ENCODE peak calls at places on chromosomes 3 and 15, in ten cellular contexts. One of them, this sample, is unnamed.
A peak's percentile ranks its signal among the peaks of the same experiment; 100 is the strongest.

GRCh38 chr3:168862466-168862865 is 766.7 kb upstream of the GOLIM4 start:
- DNase-seq in AG09319: no peak
- DNase-seq in Caco-2: no peak
- DNase-seq in activated CD8-positive, alpha-beta T cell treated with anti-CD3 and anti-CD28 coated beads for 36 hours: no peak
- DNase-seq in neural crest cell: no peak
- DNase-seq in foreskin fibroblast: no peak
- DNase-seq in uterus: no peak
- DNase-seq in progenitor cell of endocrine pancreas: no peak
- DNase-seq in cardiac fibroblast: no peak
- DNase-seq in chondrocyte: no peak
- DNase-seq in this sample: no peak

GRCh38 chr3:101303089-101303731 is 17.2 kb downstream of the IMPG2 start:
- DNase-seq in cardiac fibroblast: peak; percentile 76
- DNase-seq in uterus: no peak
- DNase-seq in Caco-2: no peak
- DNase-seq in activated CD8-positive, alpha-beta T cell treated with anti-CD3 and anti-CD28 coated beads for 36 hours: no peak
- DNase-seq in chondrocyte: no peak
- DNase-seq in neural crest cell: no peak
- DNase-seq in progenitor cell of endocrine pancreas: no peak
- DNase-seq in foreskin fibroblast: peak; percentile 45
- DNase-seq in AG09319: no peak
- DNase-seq in this sample: no peak

GRCh38 chr3:144185291-144185690 is 213.7 kb downstream of the DIPK2A start:
- DNase-seq in activated CD8-positive, alpha-beta T cell treated with anti-CD3 and anti-CD28 coated beads for 36 hours: no peak
- DNase-seq in chondrocyte: no peak
- DNase-seq in cardiac fibroblast: peak; percentile 48
- DNase-seq in AG09319: no peak
- DNase-seq in neural crest cell: no peak
- DNase-seq in progenitor cell of endocrine pancreas: no peak
- DNase-seq in Caco-2: no peak
- DNase-seq in uterus: no peak
- DNase-seq in foreskin fibroblast: peak; percentile 76
- DNase-seq in this sample: no peak

GRCh38 chr3:61913657-61914056 is 352.3 kb downstream of the PTPRG start:
- DNase-seq in foreskin fibroblast: peak; percentile 39
- DNase-seq in AG09319: no peak
- DNase-seq in Caco-2: no peak
- DNase-seq in uterus: no peak
- DNase-seq in neural crest cell: no peak
- DNase-seq in activated CD8-positive, alpha-beta T cell treated with anti-CD3 and anti-CD28 coated beads for 36 hours: no peak
- DNase-seq in progenitor cell of endocrine pancreas: no peak
- DNase-seq in chondrocyte: no peak
- DNase-seq in cardiac fibroblast: no peak
- DNase-seq in this sample: no peak

GRCh38 chr15:80199366-80199765 is 46.6 kb downstream of the FAH start:
- DNase-seq in activated CD8-positive, alpha-beta T cell treated with anti-CD3 and anti-CD28 coated beads for 36 hours: no peak
- DNase-seq in neural crest cell: no peak
- DNase-seq in Caco-2: no peak
- DNase-seq in uterus: no peak
- DNase-seq in cardiac fibroblast: no peak
- DNase-seq in chondrocyte: no peak
- DNase-seq in progenitor cell of endocrine pancreas: no peak
- DNase-seq in AG09319: no peak
- DNase-seq in foreskin fibroblast: no peak
- DNase-seq in this sample: no peak

GRCh38 chr15:38695249-38696119 is 130.9 kb upstream of the RASGRP1 start:
- DNase-seq in progenitor cell of endocrine pancreas: no peak
- DNase-seq in chondrocyte: no peak
- DNase-seq in cardiac fibroblast: no peak
- DNase-seq in activated CD8-positive, alpha-beta T cell treated with anti-CD3 and anti-CD28 coated beads for 36 hours: no peak
- DNase-seq in foreskin fibroblast: no peak
- DNase-seq in neural crest cell: no peak
- DNase-seq in Caco-2: no peak
- DNase-seq in uterus: no peak
- DNase-seq in AG09319: no peak
- DNase-seq in this sample: no peak

GRCh38 chr15:65921780-65922179 is 52.5 kb downstream of the RAB11A start:
- DNase-seq in neural crest cell: no peak
- DNase-seq in AG09319: no peak
- DNase-seq in Caco-2: no peak
- DNase-seq in chondrocyte: no peak
- DNase-seq in cardiac fibroblast: no peak
- DNase-seq in foreskin fibroblast: no peak
- DNase-seq in uterus: no peak
- DNase-seq in progenitor cell of endocrine pancreas: no peak
- DNase-seq in activated CD8-positive, alpha-beta T cell treated with anti-CD3 and anti-CD28 coated beads for 36 hours: no peak
- DNase-seq in this sample: peak; percentile 31

GRCh38 chr3:30342319-30343060 is 263.9 kb upstream of the TGFBR2 start:
- DNase-seq in Caco-2: peak; percentile 65
- DNase-seq in progenitor cell of endocrine pancreas: no peak
- DNase-seq in uterus: peak; percentile 35
- DNase-seq in chondrocyte: no peak
- DNase-seq in neural crest cell: no peak
- DNase-seq in foreskin fibroblast: peak; percentile 97
- DNase-seq in cardiac fibroblast: peak; percentile 98
- DNase-seq in activated CD8-positive, alpha-beta T cell treated with anti-CD3 and anti-CD28 coated beads for 36 hours: peak; percentile 42
- DNase-seq in AG09319: peak; percentile 57
- DNase-seq in this sample: no peak

DNA sequence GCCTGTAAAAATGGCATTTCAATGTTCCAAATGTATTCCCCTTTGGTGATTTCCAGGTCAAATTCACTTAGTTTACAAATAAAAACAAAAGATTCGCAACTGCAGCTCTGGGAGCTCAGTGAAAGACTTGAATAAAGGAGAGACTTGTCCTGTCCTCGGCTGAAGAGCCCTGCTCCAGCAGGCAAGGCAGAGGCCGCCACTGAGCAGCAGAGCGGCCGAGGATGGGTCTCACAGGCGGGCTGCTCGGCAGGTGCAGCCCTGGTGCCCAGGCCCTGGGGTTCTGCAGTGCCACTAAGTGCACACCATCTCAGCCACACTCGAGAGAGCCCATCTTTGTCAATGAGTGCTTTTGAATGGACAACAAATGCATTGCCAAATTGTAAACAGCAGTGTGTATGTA is 856.2 kb downstream of the AGBL1 start:
- DNase-seq in progenitor cell of endocrine pancreas: no peak
- DNase-seq in cardiac fibroblast: no peak
- DNase-seq in chondrocyte: no peak
- DNase-seq in AG09319: no peak
- DNase-seq in Caco-2: no peak
- DNase-seq in foreskin fibroblast: no peak
- DNase-seq in uterus: no peak
- DNase-seq in neural crest cell: no peak
- DNase-seq in activated CD8-positive, alpha-beta T cell treated with anti-CD3 and anti-CD28 coated beads for 36 hours: no peak
- DNase-seq in this sample: no peak
- TF ChIP-seq CTCF in progenitor cell of endocrine pancreas: peak; percentile 17
- TF ChIP-seq CTCF in cardiac fibroblast: no peak
- TF ChIP-seq CTCF in chondrocyte: no peak
- TF ChIP-seq CTCF in AG09319: no peak
- TF ChIP-seq CTCF in Caco-2: no peak
- TF ChIP-seq CTCF in foreskin fibroblast: no peak
- TF ChIP-seq CTCF in uterus: no peak
- TF ChIP-seq CTCF in neural crest cell: no peak
- TF ChIP-seq CTCF in activated CD8-positive, alpha-beta T cell treated with anti-CD3 and anti-CD28 coated beads for 36 hours: no peak
- TF ChIP-seq CTCF in this sample: no peak

DNA sequence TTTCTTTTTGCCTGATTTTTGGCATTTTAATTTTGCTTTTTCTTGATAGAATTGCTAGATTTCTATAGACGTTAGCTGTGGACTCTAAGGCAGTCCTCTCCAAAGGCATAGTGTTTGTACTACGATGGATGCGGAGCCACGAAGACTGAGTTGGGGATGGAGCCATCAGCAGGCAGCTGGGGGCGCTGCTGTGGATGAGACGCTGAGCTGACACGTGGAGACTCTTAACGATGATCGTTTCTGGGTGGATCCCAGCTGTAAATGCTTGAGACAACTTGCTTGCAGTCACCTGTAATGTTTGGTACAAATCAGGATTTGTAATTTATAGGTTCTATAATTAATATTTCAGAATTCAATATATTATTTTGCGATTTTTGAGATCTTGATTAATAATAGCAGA is 13.3 kb upstream of the PPP1R2 start:
- DNase-seq in foreskin fibroblast: peak; percentile 28
- DNase-seq in Caco-2: no peak
- DNase-seq in neural crest cell: peak; percentile 12
- DNase-seq in cardiac fibroblast: peak; percentile 22
- DNase-seq in uterus: no peak
- DNase-seq in progenitor cell of endocrine pancreas: no peak
- DNase-seq in activated CD8-positive, alpha-beta T cell treated with anti-CD3 and anti-CD28 coated beads for 36 hours: peak; percentile 62
- DNase-seq in AG09319: no peak
- DNase-seq in chondrocyte: no peak
- DNase-seq in this sample: peak; percentile 32
- TF ChIP-seq CTCF in foreskin fibroblast: peak; percentile 14
- TF ChIP-seq CTCF in Caco-2: no peak
- TF ChIP-seq CTCF in neural crest cell: peak; percentile 27
- TF ChIP-seq CTCF in cardiac fibroblast: peak; percentile 39
- TF ChIP-seq CTCF in uterus: peak; percentile 20
- TF ChIP-seq CTCF in progenitor cell of endocrine pancreas: peak; percentile 26
- TF ChIP-seq CTCF in activated CD8-positive, alpha-beta T cell treated with anti-CD3 and anti-CD28 coated beads for 36 hours: peak; percentile 45
- TF ChIP-seq CTCF in AG09319: peak; percentile 40
- TF ChIP-seq CTCF in chondrocyte: peak; percentile 57
- TF ChIP-seq CTCF in this sample: peak; percentile 38

GRCh38 chr15:41930221-41930866 is 36.5 kb upstream of the SPTBN5 start:
- DNase-seq in activated CD8-positive, alpha-beta T cell treated with anti-CD3 and anti-CD28 coated beads for 36 hours: no peak
- DNase-seq in cardiac fibroblast: peak; percentile 95
- DNase-seq in uterus: no peak
- DNase-seq in neural crest cell: no peak
- DNase-seq in foreskin fibroblast: peak; percentile 93
- DNase-seq in Caco-2: peak; percentile 61
- DNase-seq in AG09319: peak; percentile 87
- DNase-seq in chondrocyte: no peak
- DNase-seq in progenitor cell of endocrine pancreas: no peak
- DNase-seq in this sample: no peak
- TF ChIP-seq CTCF in activated CD8-positive, alpha-beta T cell treated with anti-CD3 and anti-CD28 coated beads for 36 hours: no peak
- TF ChIP-seq CTCF in cardiac fibroblast: peak; percentile 27
- TF ChIP-seq CTCF in uterus: no peak
- TF ChIP-seq CTCF in neural crest cell: no peak
- TF ChIP-seq CTCF in foreskin fibroblast: peak; percentile 16
- TF ChIP-seq CTCF in Caco-2: peak; percentile 12
- TF ChIP-seq CTCF in AG09319: peak; percentile 29
- TF ChIP-seq CTCF in chondrocyte: peak; percentile 69
- TF ChIP-seq CTCF in progenitor cell of endocrine pancreas: no peak
- TF ChIP-seq CTCF in this sample: no peak

DNA sequence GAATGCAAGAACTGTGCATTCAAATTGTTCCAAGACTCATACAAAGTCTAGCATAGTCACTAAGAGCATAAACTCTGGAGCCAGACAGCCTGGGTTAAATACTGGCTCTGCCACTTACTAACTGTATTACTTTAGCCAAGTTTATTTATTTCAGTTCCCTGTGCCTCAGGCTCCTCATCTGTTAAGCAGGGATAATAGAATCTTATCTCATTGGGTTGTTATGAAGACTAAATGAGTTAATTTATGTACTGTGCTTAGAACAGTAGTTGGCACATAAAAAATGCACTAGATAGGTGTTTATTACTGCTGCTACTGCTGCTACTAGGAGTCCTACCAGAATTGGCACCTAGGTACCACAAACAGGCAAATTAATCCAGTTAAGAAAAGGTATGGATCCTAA is 45.9 kb downstream of the GSK3B start:
- DNase-seq in cardiac fibroblast: peak; percentile 16
- DNase-seq in AG09319: no peak
- DNase-seq in foreskin fibroblast: no peak
- DNase-seq in progenitor cell of endocrine pancreas: no peak
- DNase-seq in activated CD8-positive, alpha-beta T cell treated with anti-CD3 and anti-CD28 coated beads for 36 hours: no peak
- DNase-seq in uterus: no peak
- DNase-seq in chondrocyte: no peak
- DNase-seq in Caco-2: no peak
- DNase-seq in neural crest cell: no peak
- DNase-seq in this sample: no peak
- TF ChIP-seq CTCF in cardiac fibroblast: no peak
- TF ChIP-seq CTCF in AG09319: no peak
- TF ChIP-seq CTCF in foreskin fibroblast: no peak
- TF ChIP-seq CTCF in progenitor cell of endocrine pancreas: no peak
- TF ChIP-seq CTCF in activated CD8-positive, alpha-beta T cell treated with anti-CD3 and anti-CD28 coated beads for 36 hours: no peak
- TF ChIP-seq CTCF in uterus: no peak
- TF ChIP-seq CTCF in chondrocyte: no peak
- TF ChIP-seq CTCF in Caco-2: no peak
- TF ChIP-seq CTCF in neural crest cell: no peak
- TF ChIP-seq CTCF in this sample: no peak

DNA sequence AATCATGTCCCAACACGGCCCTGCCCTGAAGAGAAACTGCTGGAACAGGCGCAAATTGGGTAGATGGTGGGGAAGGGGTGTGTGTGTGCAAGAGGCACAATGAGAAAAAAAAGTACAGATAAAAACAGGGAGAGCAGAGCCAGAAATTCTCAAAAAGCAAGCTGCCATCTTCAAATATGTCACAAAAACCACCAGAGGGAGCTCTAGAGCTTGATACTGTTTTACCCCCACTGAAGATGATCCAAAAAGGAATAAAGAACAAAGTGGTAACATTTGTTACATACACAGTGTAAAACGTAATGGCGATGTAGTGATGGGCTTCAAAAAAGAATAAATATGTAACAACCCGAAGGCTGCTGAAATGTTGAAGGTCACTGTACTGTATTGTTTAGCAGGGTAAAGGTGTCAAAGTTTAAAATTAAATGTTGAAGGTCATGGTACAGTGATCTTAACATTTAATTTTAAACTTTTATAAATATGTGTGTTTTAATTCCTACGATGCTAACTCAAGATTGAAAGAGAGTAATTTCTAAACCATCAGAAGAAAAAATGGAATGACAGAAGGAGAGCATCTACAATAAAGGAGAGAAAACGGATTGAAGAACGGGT is 6.0 kb downstream of the SNRPA1 start:
- DNase-seq in cardiac fibroblast: peak; percentile 76
- DNase-seq in AG09319: no peak
- DNase-seq in foreskin fibroblast: peak; percentile 67
- DNase-seq in uterus: no peak
- DNase-seq in activated CD8-positive, alpha-beta T cell treated with anti-CD3 and anti-CD28 coated beads for 36 hours: no peak
- DNase-seq in neural crest cell: no peak
- DNase-seq in Caco-2: no peak
- DNase-seq in chondrocyte: no peak
- DNase-seq in progenitor cell of endocrine pancreas: no peak
- DNase-seq in this sample: peak; percentile 52
- TF ChIP-seq CTCF in cardiac fibroblast: peak; percentile 63
- TF ChIP-seq CTCF in AG09319: peak; percentile 59
- TF ChIP-seq CTCF in foreskin fibroblast: peak; percentile 42
- TF ChIP-seq CTCF in uterus: peak; percentile 26
- TF ChIP-seq CTCF in activated CD8-positive, alpha-beta T cell treated with anti-CD3 and anti-CD28 coated beads for 36 hours: peak; percentile 81
- TF ChIP-seq CTCF in neural crest cell: peak; percentile 75
- TF ChIP-seq CTCF in Caco-2: peak; percentile 55
- TF ChIP-seq CTCF in chondrocyte: peak; percentile 86
- TF ChIP-seq CTCF in progenitor cell of endocrine pancreas: peak; percentile 61
- TF ChIP-seq CTCF in this sample: peak; percentile 36

GRCh38 chr15:92666780-92667179 is 11.2 kb upstream of the FAM174B start:
- DNase-seq in neural crest cell: no peak
- DNase-seq in cardiac fibroblast: no peak
- DNase-seq in chondrocyte: no peak
- DNase-seq in AG09319: no peak
- DNase-seq in uterus: no peak
- DNase-seq in foreskin fibroblast: no peak
- DNase-seq in activated CD8-positive, alpha-beta T cell treated with anti-CD3 and anti-CD28 coated beads for 36 hours: no peak
- DNase-seq in Caco-2: no peak
- DNase-seq in progenitor cell of endocrine pancreas: no peak
- DNase-seq in this sample: no peak
- TF ChIP-seq CTCF in neural crest cell: no peak
- TF ChIP-seq CTCF in cardiac fibroblast: no peak
- TF ChIP-seq CTCF in chondrocyte: no peak
- TF ChIP-seq CTCF in AG09319: no peak
- TF ChIP-seq CTCF in uterus: no peak
- TF ChIP-seq CTCF in foreskin fibroblast: no peak
- TF ChIP-seq CTCF in activated CD8-positive, alpha-beta T cell treated with anti-CD3 and anti-CD28 coated beads for 36 hours: no peak
- TF ChIP-seq CTCF in Caco-2: no peak
- TF ChIP-seq CTCF in progenitor cell of endocrine pancreas: no peak
- TF ChIP-seq CTCF in this sample: no peak